ENCODE peak calls at places on chromosomes 3 and 15, in six cellular contexts. C, E, Y, A, L and N are unnamed samples.

GRCh38 chr15:90939756-90940155 is 4.7 kb downstream of the UNC45A start:
- DNase-seq in A (no peak), E (no peak), C (no peak), Y (no peak), L (no peak), N (no peak)

GRCh38 chr3:72818915-72819314 is 29.3 kb downstream of the SHQ1 start:
- DNase-seq in E (no peak), C (no peak), A (peak; percentile 49), Y (no peak), L (no peak), N (no peak)

GRCh38 chr3:30692498-30693130 is 86.2 kb downstream of the TGFBR2 start:
- DNase-seq in Y (no peak), C (no peak), L (no peak), E (no peak), A (no peak), N (no peak)

GRCh38 chr3:127479449-127479848 is 111.1 kb downstream of the TPRA1 start:
- DNase-seq in L (no peak), Y (no peak), E (no peak), A (no peak), C (no peak), N (no peak)

GRCh38 chr3:195208631-195209030 is 62.3 kb downstream of the XXYLT1 start:
- DNase-seq in Y (no peak), A (peak; percentile 0), E (no peak), C (no peak), L (no peak), N (no peak)

GRCh38 chr15:44158111-44158510 is 37.0 kb downstream of the FRMD5 start:
- DNase-seq in Y (no peak), L (no peak), E (no peak), A (no peak), C (no peak), N (no peak)

GRCh38 chr3:152470095-152470494 is 201.4 kb downstream of the MBNL1 start:
- DNase-seq in L (no peak), Y (no peak), C (no peak), A (no peak), E (no peak), N (no peak)

GRCh38 chr15:71011503-71012155 is 103.6 kb upstream of the THSD4 start:
- DNase-seq in C (peak; percentile 14), Y (no peak), E (no peak), L (no peak), A (peak; percentile 39), N (peak; percentile 28)

GRCh38 chr15:45630958-45631691 is 3.7 kb upstream of the SQOR start:
- DNase-seq in C (no peak), A (peak; percentile 79), Y (no peak), L (no peak), E (no peak), N (no peak)

GRCh38 chr15:89926158-89926557 is 13.4 kb upstream of the ARPIN start:
- DNase-seq in C (no peak), L (no peak), E (no peak), A (no peak), Y (no peak), N (no peak)

GRCh38 chr3:46979958-46980497 is 562 bp downstream of the NBEAL2 start:
- DNase-seq in C (no peak), Y (no peak), A (no peak), L (no peak), E (no peak), N (no peak)

GRCh38 chr3:130779031-130779430 is 32.4 kb upstream of the PIK3R4 start:
- DNase-seq in E (no peak), C (no peak), L (no peak), Y (no peak), A (no peak), N (no peak)

GRCh38 chr3:18070231-18070630 is 327.8 kb upstream of the TBC1D5 start:
- DNase-seq in L (no peak), C (no peak), Y (no peak), E (no peak), A (no peak), N (no peak)

GRCh38 chr15:81107889-81108288 is 26.2 kb upstream of the CFAP161 start:
- DNase-seq in E (no peak), L (no peak), Y (no peak), A (no peak), C (no peak), N (no peak)

GRCh38 chr15:35054380-35054779 is 30.7 kb downstream of the NANOGP8 start:
- DNase-seq in A (no peak), Y (no peak), L (no peak), C (no peak), E (no peak), N (no peak)

GRCh38 chr15:36831125-36831914 is 251.9 kb downstream of the CDIN1 start:
- DNase-seq in C (no peak), L (no peak), E (no peak), A (peak; percentile 61), Y (no peak), N (peak; percentile 34)

GRCh38 chr3:172351895-172352466 is 96.3 kb downstream of the GHSR start:
- DNase-seq in C (no peak), Y (no peak), L (no peak), E (no peak), A (no peak), N (no peak)

GRCh38 chr3:188923671-188924070 is 248.1 kb upstream of the TPRG1 start:
- DNase-seq in E (no peak), A (no peak), Y (no peak), C (no peak), L (no peak), N (no peak)

GRCh38 chr3:78659386-78659987 is 1108.3 kb downstream of the ROBO1 start:
- DNase-seq in Y (no peak), A (no peak), L (peak; percentile 30), C (peak; percentile 39), E (no peak), N (peak; percentile 13)

GRCh38 chr3:118067439-118067838 is 967.2 kb downstream of the IGSF11 start:
- DNase-seq in L (no peak), Y (no peak), E (no peak), C (no peak), A (no peak), N (no peak)

GRCh38 chr3:167406876-167407492 is 26.9 kb upstream of the ZBBX start:
- DNase-seq in L (peak; percentile 45), C (peak; percentile 56), Y (no peak), E (no peak), A (peak; percentile 8), N (peak; percentile 74)

GRCh38 chr3:151766454-151766853 is 32.7 kb downstream of the AADACL2 start:
- DNase-seq in C (no peak), A (no peak), L (no peak), Y (no peak), E (no peak), N (no peak)

GRCh38 chr3:98573231-98573728 is 20.1 kb downstream of the CPOX start:
- DNase-seq in A (no peak), L (peak; percentile 21), E (no peak), Y (no peak), C (no peak), N (no peak)